ENCODE peak calls at places on chromosome 13, in four cellular contexts. One of them, this sample, is unnamed.

GRCh38 chr13:100842136-100842535 is 167.5 kb upstream of the TMTC4 start:
- DNase-seq in iPS DF 6.9: no peak
- DNase-seq in AG04450: no peak
- DNase-seq in NCI-H460: no peak
- DNase-seq in this sample: no peak

GRCh38 chr13:34361528-34361927 is 543.6 kb downstream of the RFC3 start:
- DNase-seq in iPS DF 6.9: no peak
- DNase-seq in AG04450: no peak
- DNase-seq in NCI-H460: no peak
- DNase-seq in this sample: no peak

GRCh38 chr13:57932071-57932470 is 300.5 kb downstream of the PCDH17 start:
- DNase-seq in iPS DF 6.9: no peak
- DNase-seq in AG04450: no peak
- DNase-seq in NCI-H460: no peak
- DNase-seq in this sample: no peak

GRCh38 chr13:113859311-113860050 is 4.4 kb downstream of the GAS6 start:
- DNase-seq in iPS DF 6.9: no peak
- DNase-seq in AG04450: no peak
- DNase-seq in NCI-H460: no peak
- DNase-seq in this sample: no peak

GRCh38 chr13:45833663-45834062 is 17.9 kb downstream of the SIAH3 start:
- DNase-seq in iPS DF 6.9: no peak
- DNase-seq in AG04450: no peak
- DNase-seq in NCI-H460: no peak
- DNase-seq in this sample: no peak

GRCh38 chr13:32955881-32956594 is 60.2 kb upstream of the KL start:
- DNase-seq in iPS DF 6.9: no peak
- DNase-seq in AG04450: no peak
- DNase-seq in NCI-H460: no peak
- DNase-seq in this sample: no peak

GRCh38 chr13:111954681-111955411 is 112.1 kb upstream of the SOX1 start:
- DNase-seq in iPS DF 6.9: no peak
- DNase-seq in AG04450: no peak
- DNase-seq in NCI-H460: no peak
- DNase-seq in this sample: no peak

GRCh38 chr13:70391678-70392077 is 283.4 kb upstream of the KLHL1 start:
- DNase-seq in iPS DF 6.9: no peak
- DNase-seq in AG04450: no peak
- DNase-seq in NCI-H460: no peak
- DNase-seq in this sample: no peak

GRCh38 chr13:41613984-41614581 is 156.7 kb downstream of the RGCC start:
- DNase-seq in iPS DF 6.9: no peak
- DNase-seq in AG04450: peak
- DNase-seq in NCI-H460: no peak
- DNase-seq in this sample: peak

GRCh38 chr13:26548251-26548765 is 9.2 kb upstream of the WASF3 start:
- DNase-seq in iPS DF 6.9: no peak
- DNase-seq in AG04450: no peak
- DNase-seq in NCI-H460: no peak
- DNase-seq in this sample: no peak

GRCh38 chr13:41177616-41178015 is 16.8 kb downstream of the KBTBD7 start:
- DNase-seq in iPS DF 6.9: no peak
- DNase-seq in AG04450: no peak
- DNase-seq in NCI-H460: no peak
- DNase-seq in this sample: no peak

GRCh38 chr13:43473437-43473836 is 313.3 kb downstream of the ENOX1 start:
- DNase-seq in iPS DF 6.9: no peak
- DNase-seq in AG04450: no peak
- DNase-seq in NCI-H460: no peak
- DNase-seq in this sample: no peak

GRCh38 chr13:106182404-106182803 is 353.1 kb downstream of the EFNB2 start:
- DNase-seq in iPS DF 6.9: no peak
- DNase-seq in AG04450: peak
- DNase-seq in NCI-H460: no peak
- DNase-seq in this sample: no peak

GRCh38 chr13:25319781-25320180 is 18.4 kb downstream of the NUP58 start:
- DNase-seq in iPS DF 6.9: no peak
- DNase-seq in AG04450: no peak
- DNase-seq in NCI-H460: no peak
- DNase-seq in this sample: no peak

GRCh38 chr13:74883834-74884233 is 598.1 kb downstream of the TBC1D4 start:
- DNase-seq in iPS DF 6.9: no peak
- DNase-seq in AG04450: no peak
- DNase-seq in NCI-H460: no peak
- DNase-seq in this sample: no peak

GRCh38 chr13:101116381-101116780 is 299.9 kb downstream of the NALCN start:
- DNase-seq in iPS DF 6.9: no peak
- DNase-seq in AG04450: no peak
- DNase-seq in NCI-H460: no peak
- DNase-seq in this sample: no peak

GRCh38 chr13:47508518-47509228 is 492.4 kb downstream of the SUCLA2 start:
- DNase-seq in iPS DF 6.9: no peak
- DNase-seq in AG04450: no peak
- DNase-seq in NCI-H460: no peak
- DNase-seq in this sample: no peak

GRCh38 chr13:26254583-26255102 is 714 bp downstream of the CDK8 start:
- DNase-seq in iPS DF 6.9: no peak
- DNase-seq in AG04450: no peak
- DNase-seq in NCI-H460: peak
- DNase-seq in this sample: peak

GRCh38 chr13:45799451-45799850 is 52.1 kb downstream of the SIAH3 start:
- DNase-seq in iPS DF 6.9: no peak
- DNase-seq in AG04450: no peak
- DNase-seq in NCI-H460: no peak
- DNase-seq in this sample: no peak

GRCh38 chr13:108176685-108177274 is 38.6 kb downstream of the LIG4 start:
- DNase-seq in iPS DF 6.9: peak
- DNase-seq in AG04450: no peak
- DNase-seq in NCI-H460: peak
- DNase-seq in this sample: no peak

This sample was measured in sigmoid colon.